ENCODE peak calls at places on chromosomes 13 and 19, in eight cellular contexts. L is GM23338, W is HepG2, H is IMR-90, C is OCI-LY7, E is GM12878, K is hepatocyte, O is PC-3. J is an unnamed sample.

GRCh38 chr13:37595162-37595561 is 3.4 kb downstream of the POSTN start:
- DNase-seq in L (peak), W (no peak), H (peak), C (no peak), E (no peak), K (no peak), O (no peak), J (no peak)

GRCh38 chr19:29372461-29372860 is 153.3 kb upstream of the VSTM2B start:
- DNase-seq in L (no peak), W (no peak), H (no peak), C (no peak), E (no peak), K (peak), O (no peak), J (no peak)

GRCh38 chr19:49395581-49396407 is 7.7 kb downstream of the KASH5 start:
- DNase-seq in L (no peak), W (no peak), H (no peak), C (no peak), E (no peak), K (no peak), O (no peak), J (no peak)

GRCh38 chr19:28929026-28929425 is 283.9 kb downstream of the UQCRFS1 start:
- DNase-seq in L (no peak), W (no peak), H (peak), C (no peak), E (no peak), K (no peak), O (no peak), J (no peak)

GRCh38 chr19:43784251-43784980 is 3.6 kb upstream of the KCNN4 start:
- DNase-seq in L (no peak), W (no peak), H (peak), C (peak), E (no peak), K (peak), O (peak), J (peak)

GRCh38 chr13:63435668-63436275 is 2020.1 kb upstream of the PCDH20 start:
- DNase-seq in L (no peak), W (no peak), H (peak), C (no peak), E (no peak), K (peak), O (peak), J (peak)

GRCh38 chr13:92602560-92602959 is 624.0 kb upstream of the GPC6 start:
- DNase-seq in L (no peak), W (no peak), H (peak), C (no peak), E (no peak), K (no peak), O (no peak), J (no peak)

GRCh38 chr19:29448046-29448445 is 77.7 kb upstream of the VSTM2B start:
- DNase-seq in L (no peak), W (no peak), H (no peak), C (no peak), E (no peak), K (no peak), O (no peak), J (no peak)

GRCh38 chr13:25733696-25734435 is 317.9 kb downstream of the SHISA2 start:
- DNase-seq in L (no peak), W (no peak), H (no peak), C (no peak), E (no peak), K (no peak), O (no peak), J (no peak)
- H3K27ac ChIP-seq in L (no peak), W (no peak), H (no peak), C (no peak), E (no peak), K (no peak), O (no peak), J (no peak)

GRCh38 chr13:90717451-90717936 is 630.0 kb upstream of the MIR17HG start:
- DNase-seq in L (peak), W (no peak), H (peak), C (no peak), E (no peak), K (peak), O (peak), J (peak)
- H2AFZ ChIP-seq in L (no peak), W (no peak), H (no peak), C (no peak), E (no peak), K (no peak), O (no peak), J (no peak)

DNA sequence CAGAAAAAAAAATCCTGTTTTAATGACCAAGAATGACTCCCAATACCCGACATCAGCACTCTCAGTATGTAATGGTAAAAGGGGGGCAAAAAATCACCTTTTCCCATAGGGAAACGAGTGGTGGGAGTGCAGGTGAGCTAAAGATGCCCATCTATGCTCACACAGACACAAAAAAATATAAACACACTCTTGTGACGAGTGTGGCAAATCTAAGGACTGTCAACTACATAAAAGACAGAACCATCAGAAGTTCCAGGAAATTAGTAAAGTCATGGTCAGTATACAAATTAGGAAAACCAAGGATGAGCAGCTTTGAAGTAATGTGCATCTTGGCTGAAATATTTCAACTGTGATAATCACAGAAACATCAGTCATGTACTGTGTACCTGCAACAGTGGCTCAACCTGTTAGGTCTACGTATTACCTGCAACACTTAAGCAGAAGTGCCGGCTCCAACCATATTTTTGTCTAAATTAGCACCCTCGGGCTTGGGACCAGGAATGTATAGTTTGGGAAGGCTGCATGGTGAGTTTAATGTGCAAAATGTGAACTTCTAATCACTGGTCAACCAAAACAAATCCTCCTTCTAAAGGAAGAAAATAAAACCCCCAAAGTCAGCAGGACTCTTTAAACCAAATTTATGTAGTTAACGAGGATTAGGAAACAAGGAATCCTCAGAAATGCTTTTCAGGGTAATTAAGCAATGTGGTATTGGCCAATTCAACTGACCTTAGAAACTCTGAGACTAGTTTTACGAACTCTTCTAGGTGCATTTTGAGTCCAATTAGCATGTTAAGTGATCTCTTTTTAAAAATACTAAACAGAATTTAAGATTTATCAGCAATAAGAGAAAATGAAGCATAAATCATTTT is 24.4 kb downstream of the ANKRD10 start:
- DNase-seq in L (no peak), W (no peak), H (no peak), C (no peak), E (no peak), K (no peak), O (no peak), J (no peak)
- H3K27ac ChIP-seq in L (peak), W (no peak), H (no peak), C (no peak), E (no peak), K (no peak), O (no peak), J (no peak)

DNA sequence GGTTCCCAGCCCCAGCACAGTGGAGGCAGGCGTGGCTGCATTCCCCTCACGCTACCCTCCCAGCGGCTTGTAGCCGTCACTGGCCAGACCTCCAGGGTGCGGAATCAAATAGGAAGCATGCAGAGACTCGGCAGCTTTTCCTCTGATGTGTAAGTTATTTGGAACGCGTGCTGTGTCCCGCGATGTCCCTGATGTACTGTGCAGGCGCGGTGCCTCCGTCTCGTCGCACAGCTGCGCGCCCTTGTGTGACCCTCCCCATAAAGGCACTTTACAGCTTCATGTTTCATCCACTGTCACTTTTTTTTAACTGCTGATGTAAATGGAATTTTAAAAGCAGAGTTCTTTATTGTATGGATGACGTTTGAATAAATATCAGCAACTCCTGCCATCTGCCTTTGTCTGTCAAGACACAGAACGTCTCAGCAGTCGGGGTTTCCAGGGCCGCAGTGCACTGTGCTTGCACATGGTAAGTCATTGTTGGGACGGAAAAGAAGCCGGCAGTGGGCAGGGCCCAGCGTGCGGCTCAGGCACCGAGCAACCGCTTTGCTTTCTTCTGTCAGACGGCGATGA is 7.3 kb upstream of the F7 start:
- DNase-seq in L (no peak), W (no peak), H (peak), C (no peak), E (no peak), K (no peak), O (no peak), J (no peak)
- H2AFZ ChIP-seq in L (no peak), W (no peak), H (peak), C (no peak), E (no peak), K (no peak), O (no peak), J (no peak)

GRCh38 chr13:41621716-41622508 is 164.6 kb downstream of the RGCC start:
- DNase-seq in L (no peak), W (peak), H (peak), C (no peak), E (no peak), K (no peak), O (no peak), J (no peak)
- H3K27ac ChIP-seq in L (no peak), W (no peak), H (peak), C (no peak), E (no peak), K (peak), O (peak), J (no peak)

GRCh38 chr13:33119886-33120543 is 103.8 kb downstream of the KL start:
- DNase-seq in L (no peak), W (no peak), H (peak), C (no peak), E (no peak), K (no peak), O (peak), J (peak)

GRCh38 chr13:33125821-33126570 is 109.8 kb downstream of the KL start:
- DNase-seq in L (peak), W (peak), H (peak), C (no peak), E (no peak), K (peak), O (peak), J (peak)

GRCh38 chr13:33119022-33119735 is 103.0 kb downstream of the KL start:
- DNase-seq in L (peak), W (no peak), H (no peak), C (no peak), E (no peak), K (no peak), O (no peak), J (peak)

GRCh38 chr13:33126909-33127607 is 110.8 kb downstream of the KL start:
- DNase-seq in L (no peak), W (no peak), H (peak), C (no peak), E (no peak), K (no peak), O (no peak), J (no peak)

DNA sequence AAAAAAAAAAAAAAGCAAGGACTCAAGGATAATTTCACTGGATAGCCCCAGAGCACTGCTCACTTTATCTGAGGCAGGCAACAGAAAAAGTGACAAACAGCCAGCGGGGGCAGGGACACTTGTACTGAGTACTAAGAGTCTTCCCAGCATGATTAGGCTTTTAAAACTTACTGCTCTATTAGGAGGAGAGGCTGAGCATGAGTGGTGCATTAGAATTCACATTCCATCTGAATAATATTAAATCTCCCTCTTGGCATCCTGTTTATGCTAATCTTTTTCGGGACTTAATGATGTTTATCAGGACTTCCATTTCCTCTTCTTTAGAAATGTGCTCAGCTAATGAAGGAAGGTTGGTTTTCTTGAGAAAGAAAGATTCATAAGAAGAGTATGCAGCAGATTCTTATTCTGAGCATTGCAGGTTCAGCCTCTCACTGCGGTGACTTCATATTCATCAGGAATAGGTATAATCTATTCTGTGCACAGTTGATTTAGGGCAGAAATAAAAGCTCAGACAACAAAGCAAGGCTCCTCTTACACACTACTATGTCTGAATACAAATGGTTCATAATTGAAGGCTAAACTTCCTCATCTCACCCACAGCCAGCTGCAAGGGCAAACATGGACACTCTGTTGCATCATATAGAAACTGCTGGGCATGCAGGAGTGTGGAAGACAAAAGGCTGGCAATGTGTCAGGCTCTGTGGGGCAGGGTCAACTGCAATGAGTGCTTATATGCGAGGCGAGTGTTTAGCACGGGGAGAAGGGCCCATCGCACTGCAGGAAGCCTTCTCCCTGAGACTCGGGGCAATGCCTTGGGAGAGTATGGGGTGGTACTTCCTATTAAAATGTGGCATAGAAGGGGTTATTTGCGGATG is 107.1 kb downstream of the KL start:
- DNase-seq in L (peak), W (peak), H (peak), C (no peak), E (no peak), K (no peak), O (no peak), J (peak)
- H2AFZ ChIP-seq in L (peak), W (no peak), H (no peak), C (no peak), E (no peak), K (no peak), O (no peak), J (no peak)

DNA sequence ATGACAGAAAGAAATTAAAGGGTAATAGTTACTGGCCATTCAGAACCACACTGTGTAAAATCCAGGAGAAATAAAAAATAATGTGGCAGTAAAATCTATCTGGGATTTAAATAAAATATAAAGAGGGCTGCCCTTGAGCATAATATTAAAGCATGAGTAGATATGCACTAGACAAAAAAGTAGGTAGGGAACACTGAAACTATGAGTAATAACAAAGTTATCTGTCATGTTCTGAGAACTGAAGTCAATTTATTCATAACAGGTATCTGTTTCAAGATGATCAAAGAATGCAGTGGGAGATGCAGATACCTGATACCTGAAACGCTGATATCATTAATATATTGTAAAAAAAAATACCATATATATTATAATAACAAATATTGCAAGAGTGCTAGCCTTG is 1672.0 kb downstream of the SLITRK5 start:
- DNase-seq in L (no peak), W (no peak), H (no peak), C (no peak), E (no peak), K (no peak), O (no peak), J (no peak)
- H3K27ac ChIP-seq in L (no peak), W (no peak), H (no peak), C (no peak), E (no peak), K (no peak), O (no peak), J (no peak)

J was measured in PC-9.